ENCODE peak calls at places on chromosomes 13 and 19, in five cellular contexts. F is IMR-90, V is neuronal stem cell, Q is H1, D is H9. E is an unnamed sample. For H3K4me1, the result is how much of the 10 kb centered on the place peaks cover.

GRCh38 chr19:10462557-10462956 is 40.6 kb downstream of the KEAP1 start:
- DNase-seq in V (no peak), Q (no peak), D (no peak), F (no peak), E (no peak)

GRCh38 chr13:48778551-48779088 is 124.9 kb downstream of the CYSLTR2 start:
- DNase-seq in Q (no peak), D (no peak), F (no peak), V (no peak), E (no peak)

GRCh38 chr19:55437410-55437809 is 5.7 kb downstream of the SHISA7 start:
- DNase-seq in V (peak), Q (peak), F (peak), D (peak), E (peak)

GRCh38 chr19:33403221-33403972 is 29.9 kb downstream of the CEBPG start:
- DNase-seq in F (no peak), D (no peak), V (no peak), Q (no peak), E (no peak)

GRCh38 chr19:51807111-51807701 is 12.2 kb downstream of the FPR3 start:
- DNase-seq in V (no peak), D (peak), F (no peak), Q (peak), E (peak)

GRCh38 chr13:53341144-53341510 is 312.5 kb downstream of the OLFM4 start:
- DNase-seq in D (no peak), F (no peak), Q (no peak), V (no peak), E (peak)

GRCh38 chr19:17540174-17540573 is 15.3 kb upstream of the COLGALT1 start:
- DNase-seq in V (no peak), Q (no peak), F (no peak), D (no peak), E (no peak)

GRCh38 chr19:33396701-33397535 is 23.4 kb downstream of the CEBPG start:
- DNase-seq in Q (no peak), D (no peak), V (peak), F (no peak), E (no peak)

GRCh38 chr13:53129864-53130393 is 101.3 kb downstream of the OLFM4 start:
- DNase-seq in D (no peak), F (no peak), Q (no peak), V (no peak), E (no peak)

GRCh38 chr13:89514534-89515312 is 1832.8 kb upstream of the MIR17HG start:
- DNase-seq in F (peak), Q (no peak), V (peak), D (no peak), E (no peak)

GRCh38 chr13:24152292-24153214 is 8.0 kb upstream of the SPATA13 start:
- DNase-seq in Q (no peak), F (no peak), V (no peak), D (no peak), E (no peak)

GRCh38 chr19:5339470-5339949 is 1.1 kb downstream of the PTPRS start:
- DNase-seq in Q (no peak), D (no peak), F (no peak), V (no peak), E (no peak)

GRCh38 chr13:68908879-68909278 is 1198.7 kb upstream of the ATXN8OS start:
- DNase-seq in F (no peak), D (no peak), V (no peak), Q (no peak), E (no peak)

GRCh38 chr19:33293255-33294057 is 8.9 kb downstream of the CEBPA start:
- DNase-seq in Q (no peak), V (no peak), F (peak), D (no peak), E (peak)

GRCh38 chr13:98480915-98481510 is 95.9 kb downstream of the STK24 start:
- DNase-seq in F (peak), Q (no peak), V (no peak), D (no peak), E (no peak)

GRCh38 chr13:45747071-45747470 is 45.0 kb downstream of the CBY2 start:
- DNase-seq in V (no peak), Q (no peak), D (no peak), F (no peak), E (no peak)

GRCh38 chr13:84654654-84655244 is 772.5 kb upstream of the SLITRK1 start:
- DNase-seq in F (no peak), V (peak), D (peak), Q (peak), E (no peak)
- H3K4me2 ChIP-seq in F (no peak), V (no peak), D (no peak), Q (no peak), E (no peak)

DNA sequence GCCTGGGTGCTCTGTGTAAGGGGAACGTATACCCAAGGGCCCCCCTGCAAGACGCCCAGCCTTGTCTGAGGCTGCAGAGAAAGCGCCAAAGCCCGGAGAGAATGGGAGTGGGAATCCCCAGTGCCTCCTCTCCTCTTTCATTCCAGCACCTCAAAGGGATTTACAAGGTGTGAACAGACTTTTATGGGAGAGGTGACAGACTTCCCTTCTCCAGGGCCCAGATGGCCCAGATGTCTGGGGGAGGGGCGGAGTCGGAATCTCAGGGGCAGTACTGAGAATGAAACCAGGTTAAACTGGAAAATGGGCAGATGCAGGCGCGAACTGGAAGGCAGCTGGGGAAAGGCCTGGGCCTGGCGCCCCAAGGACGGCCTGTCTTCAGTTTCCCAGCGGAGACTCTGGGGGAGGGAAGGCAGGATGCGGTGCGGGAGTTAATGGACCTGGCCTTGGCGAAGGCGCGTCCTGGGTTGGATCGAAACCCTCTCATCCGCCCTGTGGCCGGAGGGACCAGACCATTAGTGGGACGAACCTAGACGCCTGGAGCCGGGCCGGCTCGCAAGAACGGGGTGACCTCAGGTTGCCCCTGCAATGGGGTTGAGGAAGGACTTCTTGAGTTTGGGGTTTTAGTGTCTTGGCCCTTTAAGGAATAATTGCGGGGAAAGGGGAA is 622 bp upstream of the TRIP10 start:
- DNase-seq in D (no peak), F (peak), Q (peak), V (no peak), E (peak)
- H3K4me1 ChIP-seq in D (under half), F (under half), Q (under half), V (under half), E (under half)

GRCh38 chr19:3610745-3611717 is 4.4 kb upstream of the TBXA2R start:
- DNase-seq in V (no peak), D (no peak), Q (no peak), F (no peak), E (no peak)
- H3K14ac ChIP-seq in V (no peak), D (no peak), Q (no peak), F (no peak), E (no peak)

GRCh38 chr19:1490311-1491113 is at the start of gene PCSK4:
- DNase-seq in D (peak), Q (peak), V (peak), F (peak), E (peak)
- H3K4me2 ChIP-seq in D (peak), Q (peak), V (peak), F (peak), E (peak)

DNA sequence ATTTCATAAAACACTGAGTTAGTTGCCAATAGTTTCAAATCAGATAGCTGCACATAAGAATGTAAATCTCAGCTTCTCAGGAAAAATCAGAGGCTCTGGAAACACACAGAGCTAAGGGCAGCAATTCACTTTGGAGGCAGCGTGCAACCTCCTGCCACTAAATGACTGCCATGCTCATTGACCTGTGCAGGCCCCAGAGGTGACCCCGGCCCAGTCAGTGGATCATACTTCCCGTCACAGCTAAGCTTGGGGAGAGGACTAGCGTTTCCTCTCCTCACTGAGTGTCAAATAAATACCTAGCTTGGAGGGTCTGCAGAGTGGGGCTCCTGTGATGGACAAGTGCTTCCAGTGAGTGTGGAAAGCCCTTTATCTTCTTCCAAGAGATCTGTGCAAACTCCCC is 67.2 kb downstream of the UQCRFS1 start:
- DNase-seq in Q (no peak), V (no peak), D (no peak), F (no peak), E (peak)
- H3K4me1 ChIP-seq in Q (under half), V (under half), D (under half), F (under half), E (under half)

DNA sequence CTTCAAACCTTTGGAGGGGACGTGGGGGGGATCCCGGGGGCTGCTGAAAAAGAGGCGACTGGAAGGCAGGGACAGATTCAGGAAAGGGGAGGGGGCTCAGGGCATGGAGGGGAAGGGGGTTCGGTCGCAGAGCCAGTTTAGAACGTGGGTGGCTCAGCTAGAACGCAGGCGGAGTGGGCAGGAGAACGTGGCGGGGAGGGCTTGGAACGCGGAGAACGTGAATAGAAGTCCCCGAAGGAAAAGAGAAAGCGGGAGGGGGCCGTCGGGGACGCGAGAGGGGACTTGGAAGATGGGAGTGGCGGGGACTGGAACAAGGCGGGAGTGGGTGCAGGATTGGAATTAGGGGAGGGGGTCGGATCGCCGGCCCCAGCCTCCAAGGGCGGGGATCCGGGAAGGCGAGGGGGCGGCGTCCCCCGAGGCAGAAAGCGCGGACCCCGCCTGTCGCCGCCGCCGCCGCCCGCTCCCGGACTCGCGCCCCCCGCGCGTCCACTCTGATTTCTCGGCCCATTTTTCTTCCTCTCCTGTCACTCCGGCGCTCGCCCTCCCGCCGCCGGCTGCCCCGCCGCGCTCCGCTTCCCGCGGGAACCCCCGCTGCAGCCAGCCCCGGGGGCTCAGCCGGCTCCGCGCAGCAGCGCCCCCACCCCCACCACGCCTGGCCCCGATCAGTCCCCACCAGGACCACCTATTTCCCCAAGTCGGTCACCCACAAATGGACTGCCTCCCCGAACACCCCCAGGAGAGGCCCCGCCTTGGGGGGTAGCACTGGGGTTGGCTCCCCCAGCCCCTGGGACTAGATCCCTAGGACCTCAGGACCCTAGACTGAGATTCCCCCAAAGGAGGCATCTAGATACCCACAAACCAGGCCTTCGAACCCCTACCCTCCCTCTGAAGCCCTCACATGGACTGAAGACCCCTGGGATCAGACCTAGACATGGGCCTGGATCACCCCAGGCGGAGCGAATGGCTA is 12.5 kb upstream of the ERFL start:
- DNase-seq in D (no peak), F (no peak), Q (no peak), V (no peak), E (no peak)
- H3K14ac ChIP-seq in D (no peak), F (peak), Q (no peak), V (peak), E (no peak)

DNA sequence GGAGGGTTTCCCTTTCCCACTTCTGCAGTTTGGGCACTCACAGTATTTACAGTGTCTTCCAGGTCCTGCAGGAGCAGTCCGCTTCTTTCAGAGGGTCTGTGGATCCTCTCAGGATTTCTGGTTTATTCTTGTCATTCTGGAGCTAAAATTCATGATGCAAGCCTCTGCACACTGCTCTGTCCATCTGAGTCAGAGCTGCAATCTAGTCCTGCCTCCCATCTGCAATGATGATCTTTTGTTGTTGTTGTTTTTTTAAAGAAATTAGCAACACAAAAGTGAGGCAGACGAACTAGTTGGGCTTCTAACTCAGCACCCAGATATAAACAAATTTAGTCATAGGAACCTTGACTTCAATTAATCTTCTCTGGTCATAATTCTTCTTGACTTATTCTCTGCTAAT is 86.5 kb downstream of the DLEU7 start:
- DNase-seq in Q (no peak), F (no peak), D (no peak), V (no peak), E (no peak)
- H3K4me2 ChIP-seq in Q (no peak), F (no peak), D (no peak), V (no peak), E (no peak)

GRCh38 chr13:41004875-41005693 is 14.0 kb downstream of the ELF1 start:
- DNase-seq in Q (no peak), F (no peak), V (no peak), D (no peak), E (no peak)
- H3K4me1 ChIP-seq in Q (under half), F (under half), V (under half), D (under half), E (under half)

GRCh38 chr19:49678970-49679831 is 2.1 kb downstream of the PRMT1 start:
- DNase-seq in F (no peak), V (no peak), Q (no peak), D (no peak), E (peak)

GRCh38 chr19:49676690-49677231 is 310 bp upstream of the PRMT1 start:
- DNase-seq in V (peak), Q (peak), D (peak), F (peak), E (peak)

GRCh38 chr19:49677901-49678674 is 1.0 kb downstream of the PRMT1 start:
- DNase-seq in D (peak), Q (peak), V (peak), F (peak), E (peak)

GRCh38 chr19:49676136-49676689 is 858 bp upstream of the PRMT1 start:
- DNase-seq in D (peak), Q (no peak), V (peak), F (peak), E (peak)

GRCh38 chr19:49677232-49677881 is at the start of gene PRMT1:
- DNase-seq in V (no peak), D (peak), F (no peak), Q (peak), E (peak)
- H3K14ac ChIP-seq in V (peak), D (peak), F (peak), Q (no peak), E (peak)